ENCODE peak calls at places on chromosomes 5 and 9, in seven cellular contexts. O is SK-N-SH, M is K562, A is HCT116, D is A549, C is HepG2, V is H1. K is an unnamed sample.

GRCh38 chr5:164048527-164048926 is 543.1 kb downstream of the MAT2B start:
- DNase-seq in C (no peak), D (no peak), A (no peak), V (no peak), O (peak), M (no peak), K (peak)

GRCh38 chr5:180553530-180553929 is 37.8 kb downstream of the SCGB3A1 start:
- DNase-seq in O (peak), C (no peak), V (no peak), D (no peak), A (no peak), M (peak), K (no peak)

GRCh38 chr9:112487008-112487798 is 576 bp downstream of the KIAA1958 start:
- DNase-seq in D (peak), M (peak), O (peak), V (no peak), C (peak), A (peak), K (peak)

GRCh38 chr9:129773262-129774048 is 20.6 kb upstream of the PTGES start:
- DNase-seq in V (no peak), D (peak), M (no peak), O (no peak), A (no peak), C (peak), K (peak)

GRCh38 chr9:79154806-79155205 is 417.0 kb upstream of the TLE4 start:
- DNase-seq in D (no peak), A (no peak), O (no peak), C (no peak), V (no peak), M (no peak), K (no peak)

GRCh38 chr9:34380034-34380510 is 3.4 kb upstream of the MYORG start:
- DNase-seq in M (no peak), O (no peak), D (no peak), C (no peak), V (no peak), A (no peak), K (peak)

GRCh38 chr9:108759835-108760234 is 96.0 kb downstream of the ACTL7B start:
- DNase-seq in C (no peak), O (no peak), A (no peak), M (no peak), V (no peak), D (no peak), K (no peak)

GRCh38 chr9:107749787-107750444 is 260.3 kb upstream of the KLF4 start:
- DNase-seq in C (peak), O (no peak), D (peak), M (peak), V (no peak), A (peak), K (peak)

GRCh38 chr5:111461261-111461671 is 51.1 kb downstream of the STARD4 start:
- DNase-seq in O (peak), C (no peak), D (peak), V (peak), A (no peak), M (no peak), K (no peak)

GRCh38 chr5:174338204-174339010 is 292.9 kb downstream of the NSG2 start:
- DNase-seq in D (no peak), A (no peak), C (no peak), O (peak), M (no peak), V (no peak), K (no peak)

GRCh38 chr5:179825655-179826182 is 5.0 kb downstream of the SQSTM1 start:
- DNase-seq in O (peak), M (peak), C (peak), D (peak), V (no peak), A (no peak), K (no peak)

GRCh38 chr9:4297151-4297794 is 2.6 kb downstream of the GLIS3 start:
- DNase-seq in C (peak), D (peak), M (peak), A (peak), O (peak), V (no peak), K (peak)

GRCh38 chr5:176802116-176802784 is 8.1 kb upstream of the UNC5A start:
- DNase-seq in O (no peak), V (no peak), A (no peak), C (no peak), D (no peak), M (no peak), K (no peak)

GRCh38 chr9:35476596-35476995 is 13.3 kb upstream of the RUSC2 start:
- DNase-seq in O (no peak), C (no peak), D (no peak), M (no peak), A (no peak), V (no peak), K (no peak)

GRCh38 chr9:35470894-35471293 is 19.0 kb upstream of the RUSC2 start:
- DNase-seq in A (no peak), O (no peak), C (no peak), D (no peak), V (no peak), M (no peak), K (no peak)
- TF ChIP-seq MAX in A (no peak), O (no peak), C (no peak), D (no peak), V (no peak), M (no peak), K (no peak)

DNA sequence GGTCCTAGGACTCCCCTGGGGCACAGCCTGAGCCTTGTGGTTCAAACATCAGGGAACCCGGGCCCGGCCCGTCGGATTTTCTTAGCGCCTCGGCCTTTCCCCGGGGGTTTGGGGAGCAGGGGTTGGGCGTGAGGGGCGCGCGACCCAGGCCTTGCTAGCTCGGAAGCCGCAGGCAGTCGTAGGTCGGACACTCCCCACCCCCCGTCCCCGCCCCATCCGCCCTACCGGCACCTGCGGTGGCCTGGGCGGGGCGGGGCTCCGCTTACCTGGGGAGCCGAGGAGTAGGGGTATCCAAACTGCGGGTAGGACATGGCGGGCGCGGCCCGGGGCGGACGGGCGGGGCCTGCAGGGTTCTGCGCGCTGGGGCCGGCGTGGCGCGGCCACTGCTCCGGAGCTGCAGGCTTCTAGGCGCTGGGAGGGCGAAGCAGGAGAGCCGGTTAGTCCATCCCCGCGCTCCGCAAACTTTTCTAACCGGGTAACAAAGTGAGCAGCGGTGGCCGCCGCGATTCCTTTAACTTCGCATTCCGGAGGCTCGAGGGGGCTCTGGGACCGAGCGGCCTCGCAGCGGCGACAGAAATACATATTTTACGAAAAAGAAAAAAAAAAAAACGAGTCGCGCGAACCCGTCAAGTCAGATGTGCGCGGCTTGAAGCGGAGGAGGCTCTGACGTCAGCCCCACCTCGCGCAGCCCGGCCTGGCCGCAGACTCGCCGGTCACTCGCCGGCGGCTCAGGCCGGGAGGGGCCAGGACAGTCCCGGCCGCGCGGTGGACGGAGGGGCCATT is at the start of gene IRX4:
- DNase-seq in A (peak), D (peak), O (peak), C (no peak), V (no peak), M (peak), K (no peak)
- H3K4me3 ChIP-seq in A (peak), D (peak), O (no peak), C (no peak), V (peak), M (no peak), K (no peak)

DNA sequence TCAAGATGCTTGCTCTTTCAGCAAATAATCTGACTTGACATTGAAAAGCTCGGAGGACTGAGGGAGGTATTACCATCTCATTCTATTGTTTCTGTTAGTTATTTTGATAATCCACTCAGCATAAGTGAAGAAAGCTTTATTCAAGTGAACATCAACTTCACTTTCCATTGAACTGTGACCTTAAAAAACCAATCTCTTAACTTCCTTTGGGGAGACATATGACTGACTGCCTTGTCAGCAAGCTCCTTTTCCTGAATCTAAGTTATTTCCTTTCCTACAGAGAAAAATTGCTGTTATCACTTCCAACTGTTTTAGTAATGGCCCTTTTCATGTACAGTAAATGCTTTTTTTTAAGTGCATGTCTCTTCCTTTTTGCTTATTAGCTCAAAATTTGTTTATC is 117.7 kb upstream of the DAB2 start:
- DNase-seq in D (no peak), M (no peak), V (no peak), C (no peak), A (no peak), O (no peak), K (no peak)
- TF ChIP-seq MAX in D (no peak), M (no peak), V (no peak), C (no peak), A (no peak), O (no peak), K (no peak)

DNA sequence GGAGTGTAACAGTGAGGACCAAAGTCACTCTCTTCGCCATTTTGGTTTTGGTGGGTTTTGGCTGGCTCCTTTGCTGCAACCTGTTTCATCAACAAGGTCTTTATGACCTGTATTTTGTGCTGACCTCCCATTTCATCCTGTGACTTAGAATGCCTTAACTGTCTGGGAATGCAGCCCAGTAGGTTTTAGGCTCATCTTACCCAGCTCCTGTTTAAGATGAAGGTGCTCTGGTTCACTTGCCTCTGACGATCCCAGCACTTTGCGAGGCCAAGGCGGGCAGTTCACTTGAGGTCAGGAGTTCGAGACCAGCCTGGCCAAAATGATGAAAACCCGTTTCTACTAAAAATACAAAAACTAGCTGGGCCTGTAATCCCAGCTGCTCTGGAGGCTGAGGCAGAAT is 1.8 kb upstream of the CKS2 start:
- DNase-seq in O (no peak), V (no peak), M (no peak), A (no peak), D (no peak), C (no peak), K (no peak)
- H3K4me3 ChIP-seq in O (no peak), V (no peak), M (no peak), A (peak), D (no peak), C (no peak), K (no peak)

GRCh38 chr9:137306546-137307254 is 4.6 kb upstream of the NRARP start:
- DNase-seq in D (no peak), A (no peak), C (no peak), O (peak), M (no peak), V (no peak), K (no peak)
- TF ChIP-seq MAX in D (no peak), A (no peak), C (no peak), O (no peak), M (no peak), V (no peak), K (no peak)

GRCh38 chr9:35658144-35658893 is at the start of gene CCDC107:
- DNase-seq in O (peak), A (no peak), C (peak), M (peak), V (no peak), D (peak), K (peak)

GRCh38 chr9:35656340-35656739 is 1.5 kb downstream of the RMRP start:
- DNase-seq in V (no peak), O (no peak), M (no peak), A (no peak), C (no peak), D (no peak), K (peak)

GRCh38 chr9:35658894-35659220 is 765 bp downstream of the CCDC107 start:
- DNase-seq in D (no peak), M (no peak), V (no peak), C (peak), O (no peak), A (peak), K (peak)

GRCh38 chr9:35657327-35658143 is at the start of gene RMRP:
- DNase-seq in M (peak), O (peak), C (peak), D (peak), V (peak), A (peak), K (peak)

GRCh38 chr9:35656841-35657326 is 935 bp downstream of the RMRP start:
- DNase-seq in O (no peak), M (no peak), V (no peak), D (no peak), C (no peak), A (no peak), K (peak)
- H3K4me3 ChIP-seq in O (peak), M (peak), V (peak), D (peak), C (peak), A (no peak), K (no peak)